ENCODE peak calls at places on chromosome 1, in ten cellular contexts. S, L, Y, A, E, H, D, I, X and G are unnamed samples.

GRCh38 chr1:113031060-113031933 is 41.7 kb upstream of the LRIG2 start:
- DNase-seq in S (no peak), I (peak; percentile 78), D (no peak), Y (no peak), H (no peak), A (no peak), X (no peak), E (no peak), L (no peak), G (no peak)

GRCh38 chr1:64031191-64031590 is 172.2 kb upstream of the UBE2U start:
- DNase-seq in D (no peak), X (no peak), S (no peak), L (no peak), Y (peak; percentile 53), H (no peak), A (no peak), E (peak; percentile 40), I (no peak), G (no peak)

GRCh38 chr1:168709407-168709891 is 19.6 kb downstream of the DPT start:
- DNase-seq in A (peak; percentile 98), D (no peak), L (no peak), X (no peak), H (peak; percentile 27), Y (peak; percentile 99), S (peak; percentile 50), I (no peak), E (peak; percentile 4), G (peak; percentile 67)

GRCh38 chr1:16621300-16621658 is 7.9 kb upstream of the NBPF1 start:
- DNase-seq in L (no peak), X (no peak), S (no peak), E (no peak), A (no peak), H (no peak), D (no peak), I (no peak), Y (no peak), G (no peak)

GRCh38 chr1:87644500-87645245 is 316.0 kb downstream of the LMO4 start:
- DNase-seq in S (peak; percentile 42), Y (peak; percentile 86), X (no peak), H (no peak), E (peak; percentile 71), I (no peak), L (peak; percentile 84), D (no peak), A (peak; percentile 83), G (no peak)

GRCh38 chr1:147771216-147772125 is 11.1 kb upstream of the GJA5 start:
- DNase-seq in Y (no peak), L (peak; percentile 72), A (peak; percentile 77), I (no peak), X (no peak), D (no peak), S (no peak), H (no peak), E (peak; percentile 5), G (no peak)

GRCh38 chr1:106755682-106756406 is 300.6 kb upstream of the PRMT6 start:
- DNase-seq in I (no peak), A (peak; percentile 84), X (no peak), L (peak; percentile 98), E (peak; percentile 10), S (peak; percentile 64), D (no peak), Y (peak; percentile 69), H (no peak), G (peak; percentile 86)

GRCh38 chr1:59058681-59059441 is 238.0 kb upstream of the FGGY start:
- DNase-seq in X (no peak), H (no peak), A (peak; percentile 34), Y (no peak), L (no peak), D (no peak), I (no peak), E (no peak), S (no peak), G (peak; percentile 31)

GRCh38 chr1:17220287-17220686 is 15.4 kb downstream of the PADI1 start:
- DNase-seq in L (no peak), X (no peak), S (no peak), D (no peak), A (no peak), Y (no peak), H (no peak), I (no peak), E (no peak), G (no peak)

GRCh38 chr1:43622471-43622870 is 27.5 kb upstream of the KDM4A start:
- DNase-seq in I (no peak), L (no peak), S (no peak), E (peak; percentile 50), D (no peak), X (no peak), Y (peak; percentile 6), A (peak; percentile 42), H (no peak), G (peak; percentile 6)

GRCh38 chr1:19123837-19124236 is 86.2 kb downstream of the UBR4 start:
- DNase-seq in Y (no peak), L (no peak), I (no peak), E (no peak), H (no peak), S (no peak), A (no peak), D (no peak), X (no peak), G (no peak)

GRCh38 chr1:55037733-55038551 is 1.4 kb upstream of the PCSK9 start:
- DNase-seq in S (no peak), H (no peak), Y (no peak), E (no peak), D (no peak), I (no peak), A (no peak), L (no peak), X (no peak), G (no peak)
- H3K27me3 ChIP-seq in S (peaks cover 75% of the 10 kb centered on the region), H (peaks cover 52% of the 10 kb centered on the region), Y (peaks cover 89% of the 10 kb centered on the region), E (peaks cover 86% of the 10 kb centered on the region), D (no peaks in the 10 kb centered on the region), I (peaks cover 66% of the 10 kb centered on the region), A (peaks cover 75% of the 10 kb centered on the region), L (peaks cover 8% of the 10 kb centered on the region), X (no peaks in the 10 kb centered on the region), G (peaks cover 50% of the 10 kb centered on the region)

GRCh38 chr1:211359876-211360275 is 33.2 kb downstream of the TRAF5 start:
- DNase-seq in I (peak; percentile 11), A (no peak), X (no peak), S (no peak), Y (peak; percentile 49), H (no peak), L (peak; percentile 9), D (no peak), E (no peak), G (no peak)

GRCh38 chr1:211356723-211357418 is 30.2 kb downstream of the TRAF5 start:
- DNase-seq in S (no peak), H (no peak), D (no peak), L (no peak), X (no peak), A (peak; percentile 93), Y (peak; percentile 79), E (peak; percentile 75), I (no peak), G (peak; percentile 41)

GRCh38 chr1:211355873-211356272 is 29.2 kb downstream of the TRAF5 start:
- DNase-seq in D (no peak), S (no peak), I (no peak), H (no peak), L (no peak), Y (no peak), E (no peak), A (no peak), X (peak; percentile 39), G (no peak)

GRCh38 chr1:211353562-211354212 is 27.1 kb downstream of the TRAF5 start:
- DNase-seq in Y (no peak), S (no peak), L (no peak), A (no peak), H (no peak), X (no peak), E (no peak), I (no peak), D (no peak), G (no peak)

GRCh38 chr1:211358685-211359084 is 32.1 kb downstream of the TRAF5 start:
- DNase-seq in H (no peak), L (no peak), D (no peak), I (no peak), E (no peak), Y (no peak), A (no peak), S (no peak), X (no peak), G (no peak)
- H3K36me3 ChIP-seq in H (no peaks in the 10 kb centered on the region), L (no peaks in the 10 kb centered on the region), D (peaks cover 9% of the 10 kb centered on the region), I (peaks cover 1% of the 10 kb centered on the region), E (peaks cover 19% of the 10 kb centered on the region), Y (peaks cover 4% of the 10 kb centered on the region), A (no peaks in the 10 kb centered on the region), S (no peaks in the 10 kb centered on the region), X (no peaks in the 10 kb centered on the region), G (peaks cover 4% of the 10 kb centered on the region)

DNA sequence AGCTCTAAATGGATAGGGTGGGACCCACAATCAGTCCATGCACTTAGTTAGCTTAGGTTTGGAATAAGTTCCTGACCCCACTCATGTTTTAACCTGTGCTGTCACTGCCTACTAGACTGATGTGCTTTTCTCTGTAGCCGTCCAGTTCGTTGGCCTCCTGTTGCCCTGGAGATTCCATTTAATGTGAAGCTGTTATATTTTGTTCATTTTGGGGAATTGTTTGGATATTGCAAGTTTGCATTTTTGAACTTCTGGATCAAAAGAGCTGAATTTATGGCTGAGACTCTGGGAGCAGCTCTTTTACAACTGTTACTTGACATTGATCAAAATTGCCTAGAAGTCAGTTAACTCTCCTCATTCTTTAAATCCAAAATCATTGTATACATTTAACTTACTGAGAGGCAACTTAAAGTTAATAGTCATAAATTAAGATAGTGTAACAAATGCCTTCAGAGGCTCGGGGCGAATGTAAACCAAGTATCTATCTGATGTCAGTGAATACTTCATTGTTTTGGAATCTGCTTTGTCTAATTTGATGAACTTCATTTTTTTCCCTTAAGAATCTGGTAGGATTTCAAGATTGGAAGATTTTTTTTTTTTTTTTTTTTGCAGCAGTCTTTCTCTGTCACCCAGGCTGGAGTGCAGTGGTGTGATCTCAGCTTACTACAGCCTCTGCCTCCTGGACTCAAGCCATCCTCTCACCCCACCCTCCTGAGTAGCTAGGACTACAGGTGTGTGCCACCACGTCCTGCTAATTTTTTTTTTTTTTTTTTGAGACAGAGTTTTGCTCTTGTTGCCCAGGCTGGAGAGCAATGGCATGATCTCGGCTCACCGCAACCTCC is 38.1 kb downstream of the MIGA1 start:
- DNase-seq in Y (peak; percentile 15), L (no peak), S (no peak), H (no peak), I (no peak), X (no peak), D (no peak), A (no peak), E (peak; percentile 54), G (peak; percentile 32)
- H3K9ac ChIP-seq in Y (no peak overlapping the region), L (no peak overlapping the region), S (no peak overlapping the region), H (no peak overlapping the region), I (no peak overlapping the region), X (no peak overlapping the region), D (no peak overlapping the region), A (no peak overlapping the region), E (no peak overlapping the region), G (no peak overlapping the region)

DNA sequence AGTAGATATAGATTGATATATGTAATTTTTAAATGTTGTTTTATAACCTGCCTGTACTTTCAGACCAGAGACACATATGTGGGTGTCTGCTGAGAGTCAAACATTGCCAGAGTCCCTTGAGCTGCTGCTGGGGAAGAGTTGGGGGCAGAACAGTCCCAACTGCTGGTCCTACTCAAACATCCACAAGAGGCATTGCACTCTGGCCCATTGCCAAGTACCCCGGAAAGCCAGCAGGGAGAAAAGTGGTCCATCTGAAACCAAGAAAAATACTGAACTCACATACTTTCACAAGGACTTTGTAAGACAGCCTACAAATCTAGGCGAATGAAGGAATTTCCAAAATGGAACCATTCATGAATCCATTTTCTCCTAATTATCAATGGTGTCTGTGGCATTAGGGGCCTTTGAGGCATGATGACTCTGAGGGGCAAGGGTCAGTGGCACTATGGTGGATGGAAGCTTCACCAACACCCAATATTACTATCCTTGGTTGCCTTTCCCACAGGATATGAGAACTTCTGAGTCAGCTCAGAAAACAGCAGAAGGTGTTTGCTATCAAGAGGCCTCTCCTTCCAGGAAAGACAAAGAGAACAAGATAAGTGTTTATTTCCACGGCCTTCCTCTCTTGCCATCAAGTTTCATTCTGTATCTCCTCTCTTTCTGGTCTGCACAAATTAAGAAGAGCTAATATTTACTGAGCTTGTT is 7.3 kb upstream of the TBX15 start:
- DNase-seq in I (no peak), A (no peak), L (peak; percentile 47), Y (no peak), X (no peak), H (no peak), D (no peak), S (no peak), E (no peak), G (no peak)
- H3K27me3 ChIP-seq in I (peaks cover 90% of the 10 kb centered on the region), A (no peaks in the 10 kb centered on the region), L (no peaks in the 10 kb centered on the region), Y (peaks cover 94% of the 10 kb centered on the region), X (no peaks in the 10 kb centered on the region), H (peaks cover 100% of the 10 kb centered on the region), D (peaks cover 32% of the 10 kb centered on the region), S (peaks cover 72% of the 10 kb centered on the region), E (peaks cover 96% of the 10 kb centered on the region), G (peaks cover 20% of the 10 kb centered on the region)